ENCODE peak calls at places on chromosomes 16 and 17, in seven cellular contexts. B is SJCRH30; Z is natural killer cell; S is cardiac muscle cell; T is stimulated activated CD8-positive, alpha-beta memory T cell treated with anti-CD3 and anti-CD28 coated beads, Interleukin-4, amount 100 ng/mL, for 1 hour; V is AG04450; J is nucleus accumbens. D is an unnamed sample.

GRCh38 chr16:54096607-54097006 is 190.0 kb downstream of the IRX3 start:
- DNase-seq in Z (no peak), T (no peak), V (no peak), S (no peak), B (no peak), J (no peak), D (no peak)

GRCh38 chr16:56841233-56841632 is 23.8 kb upstream of the SLC12A3 start:
- DNase-seq in B (no peak), S (peak; percentile 44), T (no peak), Z (no peak), J (no peak), V (no peak), D (no peak)

GRCh38 chr17:2364132-2365116 is 27.1 kb downstream of the SGSM2 start:
- DNase-seq in Z (no peak), V (no peak), T (no peak), J (no peak), B (no peak), S (no peak), D (no peak)

GRCh38 chr17:76145231-76146052 is 4.4 kb upstream of the FOXJ1 start:
- DNase-seq in S (no peak), Z (no peak), T (no peak), J (no peak), V (no peak), B (peak; percentile 51), D (no peak)

GRCh38 chr17:1606352-1606985 is 22.2 kb downstream of the SLC43A2 start:
- DNase-seq in B (no peak), T (no peak), V (no peak), J (no peak), S (no peak), Z (no peak), D (no peak)

GRCh38 chr16:11553371-11553770 is 33.3 kb downstream of the LITAF start:
- DNase-seq in B (no peak), Z (no peak), V (no peak), S (no peak), J (no peak), T (no peak), D (no peak)

GRCh38 chr16:50296807-50297206 is 30.5 kb downstream of the ADCY7 start:
- DNase-seq in S (no peak), B (no peak), V (no peak), J (no peak), Z (no peak), T (no peak), D (no peak)

GRCh38 chr16:83732536-83732935 is 75.2 kb upstream of the HSBP1 start:
- DNase-seq in S (no peak), J (no peak), T (no peak), Z (no peak), V (no peak), B (peak; percentile 90), D (no peak)

GRCh38 chr17:57016066-57016763 is 38.3 kb downstream of the SCPEP1 start:
- DNase-seq in V (no peak), S (no peak), Z (no peak), B (no peak), J (no peak), T (no peak), D (no peak)

GRCh38 chr17:2250140-2251095 is 53.2 kb downstream of the SMG6 start:
- DNase-seq in V (no peak), Z (no peak), T (no peak), S (peak; percentile 59), J (no peak), B (no peak), D (no peak)

GRCh38 chr16:27838536-27839175 is 224.9 kb downstream of the GSG1L start:
- DNase-seq in S (no peak), V (no peak), T (no peak), B (peak; percentile 15), J (no peak), Z (no peak), D (no peak)

GRCh38 chr16:89122322-89122831 is 28.7 kb downstream of the ACSF3 start:
- DNase-seq in S (no peak), J (peak; percentile 18), V (no peak), T (no peak), Z (no peak), B (no peak), D (peak; percentile 23)

GRCh38 chr16:30407794-30408534 is 558 bp downstream of the ZNF771 start:
- DNase-seq in S (no peak), B (peak; percentile 31), Z (no peak), T (no peak), V (no peak), J (no peak), D (no peak)

GRCh38 chr16:66660422-66661209 is 35.9 kb downstream of the CMTM4 start:
- DNase-seq in T (no peak), B (peak; percentile 79), S (peak; percentile 88), V (peak; percentile 41), J (peak; percentile 18), Z (no peak), D (peak; percentile 63)

GRCh38 chr16:50458694-50459271 is 89.4 kb upstream of the NKD1 start:
- DNase-seq in J (no peak), S (no peak), B (no peak), Z (no peak), T (no peak), V (no peak), D (no peak)

GRCh38 chr17:79944821-79945391 is 90.8 kb downstream of the TBC1D16 start:
- DNase-seq in T (no peak), V (no peak), Z (no peak), S (no peak), B (no peak), J (no peak), D (no peak)

GRCh38 chr17:37207103-37207502 is 168.7 kb upstream of the C17orf78 start:
- DNase-seq in B (no peak), V (no peak), S (no peak), J (no peak), Z (no peak), T (no peak), D (no peak)

GRCh38 chr17:81470944-81471803 is 41.4 kb downstream of the ACTG1 start:
- DNase-seq in S (no peak), B (peak; percentile 70), Z (no peak), T (no peak), V (no peak), J (no peak), D (no peak)

GRCh38 chr16:53893731-53894435 is 189.9 kb downstream of the FTO start:
- DNase-seq in Z (no peak), B (peak; percentile 32), S (peak; percentile 55), V (peak; percentile 62), T (no peak), J (no peak), D (no peak)

GRCh38 chr17:21495281-21495680 is 119.1 kb downstream of the KCNJ12 start:
- DNase-seq in J (peak; percentile 42), B (peak; percentile 26), Z (no peak), T (no peak), V (no peak), S (no peak), D (no peak)

GRCh38 chr17:76477576-76477975 is 10.2 kb downstream of the AANAT start:
- DNase-seq in B (no peak), T (no peak), S (no peak), Z (no peak), J (no peak), V (no peak), D (no peak)

GRCh38 chr17:28725166-28725659 is 820 bp downstream of the TLCD1 start:
- DNase-seq in T (no peak), J (no peak), B (peak; percentile 82), V (no peak), Z (no peak), S (peak; percentile 63), D (no peak)

GRCh38 chr17:17723354-17724261 is 42.4 kb downstream of the RAI1 start:
- DNase-seq in J (no peak), S (peak; percentile 69), Z (no peak), T (no peak), B (no peak), V (peak; percentile 46), D (peak; percentile 65)